ENCODE peak calls at places on chromosome 13, in five cellular contexts. G is astrocyte of the spinal cord, Z is mammary epithelial cell, D is astrocyte, V is RWPE2. R is an unnamed sample.

GRCh38 chr13:24039621-24040475 is 120.7 kb upstream of the SPATA13 start:
- DNase-seq in G (no peak), Z (no peak), D (no peak), V (no peak), R (no peak)

GRCh38 chr13:51041126-51041525 is 69.9 kb downstream of the C13orf42 start:
- DNase-seq in G (no peak), Z (no peak), D (peak), V (no peak), R (no peak)

GRCh38 chr13:107866666-107867623 is 348.4 kb downstream of the LIG4 start:
- DNase-seq in G (peak), Z (peak), D (peak), V (no peak), R (peak)

GRCh38 chr13:36559388-36559787 is 114.4 kb upstream of the SERTM1 start:
- DNase-seq in G (no peak), Z (no peak), D (no peak), V (no peak), R (no peak)

GRCh38 chr13:50170447-50171037 is 155.3 kb downstream of the KCNRG start:
- DNase-seq in G (peak), Z (peak), D (no peak), V (no peak), R (peak)

GRCh38 chr13:83229574-83230300 is 652.5 kb downstream of the SLITRK1 start:
- DNase-seq in G (no peak), Z (no peak), D (peak), V (no peak), R (peak)

GRCh38 chr13:47437411-47437810 is 540.6 kb upstream of the HTR2A start:
- DNase-seq in G (peak), Z (no peak), D (peak), V (no peak), R (peak)

GRCh38 chr13:33940898-33941297 is 122.9 kb downstream of the RFC3 start:
- DNase-seq in G (no peak), Z (peak), D (no peak), V (no peak), R (peak)

GRCh38 chr13:38191016-38191415 is 158.6 kb upstream of the UFM1 start:
- DNase-seq in G (no peak), Z (no peak), D (no peak), V (no peak), R (no peak)

GRCh38 chr13:88068975-88069374 is 397.8 kb downstream of the SLITRK5 start:
- DNase-seq in G (no peak), Z (no peak), D (no peak), V (no peak), R (no peak)

GRCh38 chr13:97301382-97302095 is 79.4 kb downstream of the MBNL2 start:
- DNase-seq in G (no peak), Z (no peak), D (no peak), V (no peak), R (no peak)

GRCh38 chr13:95931300-95932025 is 121.7 kb downstream of the UGGT2 start:
- DNase-seq in G (no peak), Z (no peak), D (no peak), V (no peak), R (no peak)

GRCh38 chr13:37647038-37647650 is 48.6 kb upstream of the POSTN start:
- DNase-seq in G (no peak), Z (no peak), D (peak), V (no peak), R (peak)

GRCh38 chr13:39676315-39676876 is 20.9 kb downstream of the COG6 start:
- DNase-seq in G (peak), Z (peak), D (no peak), V (no peak), R (peak)

GRCh38 chr13:108777421-108778420 is 148.3 kb downstream of the MYO16 start:
- DNase-seq in G (peak), Z (no peak), D (no peak), V (no peak), R (no peak)

GRCh38 chr13:85601526-85601925 is 197.7 kb downstream of the SLITRK6 start:
- DNase-seq in G (no peak), Z (no peak), D (no peak), V (no peak), R (no peak)

GRCh38 chr13:101230271-101230890 is 185.9 kb downstream of the NALCN start:
- DNase-seq in G (no peak), Z (no peak), D (no peak), V (no peak), R (no peak)

GRCh38 chr13:96673825-96674224 is 320.5 kb downstream of the OXGR1 start:
- DNase-seq in G (no peak), Z (no peak), D (no peak), V (no peak), R (no peak)

GRCh38 chr13:32168136-32168535 is 136.6 kb downstream of the FRY start:
- DNase-seq in G (no peak), Z (no peak), D (no peak), V (no peak), R (no peak)

GRCh38 chr13:110521946-110522345 is 39.6 kb downstream of the RAB20 start:
- DNase-seq in G (no peak), Z (no peak), D (no peak), V (no peak), R (no peak)

GRCh38 chr13:44930907-44931676 is 58.2 kb downstream of the NUFIP1 start:
- DNase-seq in G (peak), Z (peak), D (peak), V (no peak), R (peak)

GRCh38 chr13:64884976-64885375 is 2345.2 kb downstream of the PCDH9 start:
- DNase-seq in G (no peak), Z (no peak), D (no peak), V (no peak), R (no peak)

GRCh38 chr13:45850020-45850613 is 1.4 kb downstream of the SIAH3 start:
- DNase-seq in G (no peak), Z (no peak), D (no peak), V (no peak), R (no peak)

GRCh38 chr13:18962168-18962734 is 219.4 kb downstream of the TUBA3C start:
- DNase-seq in G (no peak), Z (no peak), D (no peak), V (no peak), R (no peak)

GRCh38 chr13:109196896-109197295 is 567.5 kb downstream of the MYO16 start:
- DNase-seq in G (no peak), Z (no peak), D (no peak), V (no peak), R (no peak)

GRCh38 chr13:108212901-108213300 is 2.4 kb downstream of the LIG4 start:
- DNase-seq in G (no peak), Z (no peak), D (no peak), V (no peak), R (no peak)

GRCh38 chr13:45441633-45442032 is 23.1 kb upstream of the COG3 start:
- DNase-seq in G (peak), Z (peak), D (peak), V (no peak), R (peak)

GRCh38 chr13:46146898-46147297 is 35.1 kb downstream of the LCP1 start:
- DNase-seq in G (no peak), Z (peak), D (no peak), V (no peak), R (peak)

GRCh38 chr13:73938375-73939070 is 195.7 kb downstream of the KLF12 start:
- DNase-seq in G (peak), Z (peak), D (peak), V (no peak), R (peak)

GRCh38 chr13:50386527-50387123 is 371.4 kb downstream of the KCNRG start:
- DNase-seq in G (peak), Z (no peak), D (peak), V (no peak), R (peak)

GRCh38 chr13:65535360-65535759 is 1694.8 kb downstream of the PCDH9 start:
- DNase-seq in G (no peak), Z (no peak), D (no peak), V (no peak), R (no peak)

GRCh38 chr13:32229443-32229842 is 85.7 kb downstream of the ZAR1L start:
- DNase-seq in G (peak), Z (no peak), D (peak), V (no peak), R (no peak)

GRCh38 chr13:107866007-107866665 is 349.2 kb downstream of the LIG4 start:
- DNase-seq in G (peak), Z (peak), D (peak), V (no peak), R (peak)

GRCh38 chr13:80973721-80974120 is 632.8 kb upstream of the SPRY2 start:
- DNase-seq in G (no peak), Z (no peak), D (no peak), V (no peak), R (no peak)

GRCh38 chr13:40565282-40566148 is 100.9 kb downstream of the FOXO1 start:
- DNase-seq in G (no peak), Z (no peak), D (no peak), V (no peak), R (no peak)

GRCh38 chr13:32362574-32362973 is 47.3 kb downstream of the BRCA2 start:
- DNase-seq in G (no peak), Z (no peak), D (no peak), V (no peak), R (no peak)

DNA sequence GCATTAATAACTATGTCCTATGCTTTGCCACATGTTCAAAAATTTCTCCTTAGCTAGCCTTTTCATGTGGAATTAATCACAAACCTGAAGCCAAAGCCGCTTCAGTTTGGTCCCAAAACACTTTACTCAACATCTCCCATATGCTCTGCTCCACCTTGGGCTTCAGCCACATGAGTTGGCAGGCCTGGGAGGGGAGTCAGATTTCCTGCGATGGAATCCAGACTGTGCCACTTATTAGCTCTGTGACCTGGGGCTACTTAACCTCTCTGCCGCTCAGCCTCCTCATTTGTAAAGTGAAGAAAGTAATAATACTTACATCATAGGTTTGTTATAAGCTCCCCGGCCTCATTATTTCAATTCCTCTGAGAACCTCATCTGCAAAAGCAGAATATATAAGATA is 272.0 kb downstream of the LMO7 start:
- DNase-seq in G (no peak), Z (no peak), D (no peak), V (no peak), R (no peak)
- H3K4me3 ChIP-seq in G (no peak), Z (no peak), D (no peak), V (no peak), R (no peak)

DNA sequence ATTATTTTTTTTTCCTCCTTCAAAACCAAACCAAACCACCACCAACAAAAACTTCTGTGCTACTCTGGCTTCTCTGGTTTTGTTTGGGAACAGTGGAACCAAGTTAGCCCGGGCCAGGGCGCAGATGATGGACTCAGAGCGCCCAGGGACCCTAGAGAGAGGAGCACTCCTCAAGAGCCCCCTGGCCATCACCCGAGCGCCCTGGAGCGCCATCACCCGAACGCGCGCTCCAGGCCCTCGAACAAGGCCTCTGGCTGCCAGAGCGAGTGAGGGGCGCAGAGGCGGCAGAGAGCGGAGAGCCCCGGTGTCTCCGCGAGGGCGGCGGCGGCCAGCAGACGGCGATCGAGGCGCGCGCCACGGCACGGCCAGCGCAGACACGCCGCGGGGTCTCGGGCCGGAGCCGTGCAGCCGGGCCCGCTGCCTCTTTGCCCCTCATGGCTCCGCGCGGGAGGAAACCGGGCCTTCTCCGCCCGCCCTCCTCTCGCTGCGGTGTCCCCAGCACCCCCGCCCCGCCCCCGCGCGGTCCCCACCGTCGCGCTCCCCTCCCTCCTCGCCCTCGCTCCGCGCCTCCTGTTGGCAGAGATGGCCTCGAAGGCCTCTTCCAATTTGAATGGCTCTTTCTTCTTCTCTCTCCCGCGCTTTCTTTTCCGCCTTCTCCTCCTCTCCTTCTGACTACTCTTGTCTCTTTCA is 4.2 kb upstream of the SOX1 start:
- DNase-seq in G (no peak), Z (no peak), D (no peak), V (no peak), R (no peak)
- TF ChIP-seq CTCF in G (peak), Z (no peak), D (no peak), V (peak), R (no peak)

GRCh38 chr13:30145709-30146367 is 161.5 kb downstream of the KATNAL1 start:
- DNase-seq in G (no peak), Z (no peak), D (no peak), V (no peak), R (no peak)
- H3K4me3 ChIP-seq in G (no peak), Z (no peak), D (no peak), V (no peak), R (no peak)

DNA sequence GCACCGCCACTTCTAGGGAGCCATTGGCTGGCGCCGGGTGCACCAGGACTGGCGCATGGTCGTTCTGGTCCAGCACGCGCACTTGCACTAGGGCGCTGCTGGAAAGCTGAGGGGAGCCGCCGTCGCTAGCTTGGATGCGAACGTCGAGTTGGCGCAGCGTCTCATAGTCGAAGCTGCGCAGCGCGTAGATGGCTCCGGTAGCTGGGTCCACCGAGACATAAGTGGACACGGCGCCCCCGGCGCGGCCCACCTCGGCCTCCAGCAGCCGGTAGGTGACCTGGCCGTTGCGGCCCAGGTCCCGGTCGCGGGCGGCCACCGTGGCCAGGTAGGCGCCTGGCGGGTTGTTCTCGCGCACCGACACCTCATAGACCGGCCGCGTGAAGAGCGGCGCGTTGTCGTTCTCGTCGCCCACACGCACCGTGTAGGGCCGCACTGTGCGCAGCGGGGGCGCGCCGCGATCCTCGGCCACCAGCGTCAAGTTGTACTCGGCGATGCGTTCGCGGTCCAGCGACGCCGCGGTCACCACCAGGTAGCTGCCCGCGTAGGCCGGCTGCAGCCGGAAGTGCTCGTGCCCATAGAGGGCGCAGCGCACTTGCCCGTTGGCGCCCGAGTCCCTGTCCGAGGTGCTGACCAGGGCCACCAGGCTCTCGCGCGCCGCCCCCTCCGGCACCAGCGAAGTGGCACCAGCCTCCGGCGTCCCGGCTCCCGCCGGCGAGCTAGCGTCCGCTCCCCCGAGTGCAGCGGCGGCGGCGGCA is 1.7 kb downstream of the PCDH8 start:
- DNase-seq in G (no peak), Z (peak), D (peak), V (no peak), R (peak)
- TF ChIP-seq CTCF in G (peak), Z (peak), D (no peak), V (no peak), R (peak)

DNA sequence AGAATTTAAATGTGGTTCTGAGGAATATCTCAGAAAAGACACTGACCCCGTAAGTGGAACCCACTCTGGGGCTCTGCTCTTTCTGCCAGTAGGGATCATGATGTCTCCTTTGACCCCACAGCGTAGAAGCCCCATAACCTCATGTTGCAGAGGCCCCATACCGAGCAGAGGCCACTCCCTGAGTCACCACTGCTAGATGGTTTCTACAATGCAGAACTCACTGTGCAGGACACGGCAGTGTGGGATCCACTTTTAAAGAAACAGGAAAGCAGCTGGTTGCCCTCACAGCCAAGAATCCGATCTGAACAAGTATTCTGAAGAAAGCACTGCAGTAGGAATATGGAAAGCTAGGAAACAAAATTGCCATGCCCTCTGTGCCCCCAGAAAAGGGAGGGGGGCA is 4.2 kb downstream of the SLC7A1 start:
- DNase-seq in G (peak), Z (no peak), D (no peak), V (no peak), R (no peak)
- H3K4me3 ChIP-seq in G (no peak), Z (no peak), D (peak), V (no peak), R (no peak)

R was measured in fibroblast of pulmonary artery.